ENCODE peak calls at places on chromosomes 13 and 19, in seven cellular contexts. U, Q, G, P, M, D and X are unnamed samples.
A peak's percentile ranks its signal among the peaks of the same experiment; 100 is the strongest.

GRCh38 chr19:18735324-18735723 is 51.8 kb downstream of the CRTC1 start:
- DNase-seq in P (no peak), Q (no peak), G (no peak), M (no peak), D (no peak), U (no peak), X (no peak)

GRCh38 chr13:35768551-35768950 is 292.1 kb upstream of the MAB21L1 start:
- DNase-seq in M (no peak), P (peak; percentile 92), D (no peak), G (no peak), U (no peak), Q (no peak), X (no peak)

GRCh38 chr13:76049397-76049746 is 413.2 kb downstream of the LMO7 start:
- DNase-seq in G (no peak), D (no peak), M (no peak), Q (no peak), P (no peak), U (no peak), X (no peak)

GRCh38 chr19:47618771-47619170 is 9.8 kb downstream of the BICRA start:
- DNase-seq in U (no peak), M (peak; percentile 55), P (no peak), D (no peak), G (no peak), Q (peak; percentile 96), X (peak; percentile 46)

GRCh38 chr13:101417501-101417900 is 1.2 kb upstream of the NALCN start:
- DNase-seq in M (no peak), D (no peak), G (no peak), U (no peak), P (peak; percentile 35), Q (no peak), X (no peak)

GRCh38 chr13:49635599-49636433 is 7.5 kb downstream of the ARL11 start:
- DNase-seq in U (no peak), Q (no peak), D (peak; percentile 58), P (no peak), M (no peak), G (no peak), X (no peak)

GRCh38 chr13:98471895-98472294 is 105.0 kb downstream of the STK24 start:
- DNase-seq in D (no peak), U (no peak), P (no peak), Q (no peak), G (no peak), M (no peak), X (no peak)

GRCh38 chr19:49614096-49614857 is 23.3 kb downstream of the PRR12 start:
- DNase-seq in D (no peak), U (no peak), P (peak; percentile 66), Q (no peak), M (no peak), G (no peak), X (peak; percentile 49)

GRCh38 chr13:33758113-33758512 is 59.8 kb upstream of the RFC3 start:
- DNase-seq in Q (no peak), G (no peak), U (no peak), D (no peak), M (no peak), P (no peak), X (no peak)

GRCh38 chr13:77729502-77730221 is 32.2 kb downstream of the SLAIN1 start:
- DNase-seq in Q (no peak), M (no peak), P (no peak), D (no peak), G (no peak), U (no peak), X (no peak)

DNA sequence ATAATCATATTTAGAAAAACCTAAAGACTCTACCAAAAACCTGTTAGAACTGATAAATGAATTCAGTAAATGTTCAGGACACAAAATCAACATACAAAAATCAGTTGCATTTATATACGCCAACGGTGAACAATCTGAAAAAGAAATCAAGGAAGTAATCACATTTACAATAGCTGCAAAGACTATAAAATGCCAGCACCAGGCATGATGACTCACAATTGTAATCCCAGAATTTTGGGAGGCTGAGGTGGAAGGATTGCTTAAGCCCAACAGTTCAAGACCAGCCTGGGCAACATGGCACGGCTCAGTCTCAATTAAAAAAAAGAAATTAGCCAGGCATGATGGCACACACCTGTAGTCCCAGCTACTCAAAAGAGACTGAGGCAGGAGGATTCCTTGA is 7.0 kb downstream of the ZNF562 start:
- DNase-seq in G (no peak), Q (no peak), P (no peak), M (no peak), U (no peak), D (no peak), X (no peak)
- H3K9me3 ChIP-seq in G (peaks cover 13% of the 10 kb centered on the region), Q (peaks cover 2% of the 10 kb centered on the region), P (peaks cover 18% of the 10 kb centered on the region), M (no peaks in the 10 kb centered on the region), U (peaks cover 98% of the 10 kb centered on the region), D (peaks cover 20% of the 10 kb centered on the region), X (peaks cover 68% of the 10 kb centered on the region)

GRCh38 chr19:35029737-35030256 is 473 bp upstream of the SCN1B start:
- DNase-seq in D (peak; percentile 62), U (no peak), M (no peak), G (no peak), P (no peak), Q (no peak), X (peak; percentile 16)

GRCh38 chr19:35032356-35032865 is 2.1 kb downstream of the SCN1B start:
- DNase-seq in G (no peak), P (no peak), Q (no peak), D (no peak), U (no peak), M (no peak), X (no peak)

GRCh38 chr19:35030257-35031071 is at the start of gene SCN1B:
- DNase-seq in M (peak; percentile 63), Q (no peak), P (peak; percentile 89), G (no peak), D (peak; percentile 78), U (peak; percentile 74), X (peak; percentile 80)

GRCh38 chr19:35033067-35034004 is 3.1 kb downstream of the SCN1B start:
- DNase-seq in U (no peak), P (no peak), M (no peak), G (no peak), Q (no peak), D (no peak), X (no peak)

DNA sequence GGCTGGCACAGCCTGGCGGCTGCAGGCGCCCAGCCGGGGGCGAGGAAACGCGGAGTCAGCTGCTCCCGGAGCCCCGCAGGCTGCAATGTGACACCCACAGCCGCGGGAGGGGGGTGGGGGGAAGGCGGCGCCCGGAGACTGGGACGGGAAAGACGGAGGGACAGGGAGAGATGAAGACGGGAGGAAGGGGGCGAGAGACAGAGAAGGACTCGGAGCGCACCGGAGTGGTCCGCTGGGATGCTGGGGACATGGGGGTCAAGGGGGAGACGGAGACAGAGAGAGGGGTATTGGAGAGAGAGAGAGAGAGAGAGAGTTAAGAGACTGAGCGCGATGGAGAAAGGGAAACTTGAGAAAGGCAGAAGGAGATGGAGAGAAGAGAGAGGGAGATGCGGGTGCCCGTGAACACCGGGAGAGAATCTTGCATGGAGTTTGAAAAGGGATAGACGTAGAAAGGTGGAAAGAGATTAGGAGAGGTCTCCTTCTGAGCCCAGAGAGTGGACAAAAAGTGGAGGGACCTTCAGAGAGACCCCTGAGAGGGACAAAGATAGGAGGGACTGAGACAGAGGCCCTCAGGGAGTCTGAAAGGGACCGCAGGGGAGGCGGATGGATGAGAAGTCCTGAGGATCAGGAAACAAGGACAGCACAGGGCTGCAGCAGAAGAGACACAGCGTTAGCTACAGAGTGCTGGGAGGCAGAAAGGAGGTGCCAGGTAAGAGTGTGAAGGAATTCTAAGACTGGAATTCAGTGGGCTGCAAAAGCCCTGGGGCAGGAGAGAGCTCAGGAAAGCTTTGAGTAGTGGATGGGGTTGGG is 1.0 kb downstream of the SCN1B start:
- DNase-seq in D (peak; percentile 70), U (no peak), G (no peak), Q (no peak), M (no peak), P (peak; percentile 76), X (peak; percentile 21)
- H3K4me3 ChIP-seq in D (peak overlapping the region; percentile 32), U (peak overlapping the region; percentile 75), G (peak overlapping the region; percentile 47), Q (peak overlapping the region; percentile 51), M (peak overlapping the region; percentile 40), P (peak overlapping the region; percentile 72), X (peak overlapping the region; percentile 34)

GRCh38 chr19:45597425-45598111 is 4.4 kb downstream of the GPR4 start:
- DNase-seq in P (no peak), U (no peak), D (peak; percentile 63), G (no peak), Q (no peak), M (no peak), X (no peak)
- H3K27me3 ChIP-seq in P (peaks cover 47% of the 10 kb centered on the region), U (peaks cover 20% of the 10 kb centered on the region), D (peaks cover 49% of the 10 kb centered on the region), G (peaks cover 11% of the 10 kb centered on the region), Q (no peaks in the 10 kb centered on the region), M (peaks cover 21% of the 10 kb centered on the region), X (peaks cover 21% of the 10 kb centered on the region)

DNA sequence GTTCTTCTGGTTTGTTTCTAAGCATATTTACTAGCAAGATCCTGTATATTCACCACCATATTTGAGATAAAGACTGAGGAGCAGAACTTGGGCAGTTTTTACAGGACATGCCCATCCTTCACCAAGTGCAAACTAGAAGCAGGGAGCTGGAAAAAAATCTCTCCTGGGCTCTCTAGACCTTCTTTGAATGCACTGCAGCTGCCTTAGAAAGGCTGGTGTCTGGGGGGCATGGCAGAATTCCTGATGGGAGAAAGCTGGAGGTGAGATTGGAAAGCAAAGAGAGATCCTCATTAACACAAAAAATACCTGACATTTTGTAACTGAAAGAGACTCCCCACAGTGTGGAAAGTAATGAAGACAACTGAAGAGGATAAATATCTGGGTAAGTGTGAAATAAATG is 1612.1 kb downstream of the OLFM4 start:
- DNase-seq in G (no peak), P (no peak), M (no peak), D (no peak), U (no peak), Q (no peak), X (no peak)
- H3K9me3 ChIP-seq in G (no peaks in the 10 kb centered on the region), P (no peaks in the 10 kb centered on the region), M (no peaks in the 10 kb centered on the region), D (no peaks in the 10 kb centered on the region), U (no peaks in the 10 kb centered on the region), Q (no peaks in the 10 kb centered on the region), X (no peaks in the 10 kb centered on the region)

DNA sequence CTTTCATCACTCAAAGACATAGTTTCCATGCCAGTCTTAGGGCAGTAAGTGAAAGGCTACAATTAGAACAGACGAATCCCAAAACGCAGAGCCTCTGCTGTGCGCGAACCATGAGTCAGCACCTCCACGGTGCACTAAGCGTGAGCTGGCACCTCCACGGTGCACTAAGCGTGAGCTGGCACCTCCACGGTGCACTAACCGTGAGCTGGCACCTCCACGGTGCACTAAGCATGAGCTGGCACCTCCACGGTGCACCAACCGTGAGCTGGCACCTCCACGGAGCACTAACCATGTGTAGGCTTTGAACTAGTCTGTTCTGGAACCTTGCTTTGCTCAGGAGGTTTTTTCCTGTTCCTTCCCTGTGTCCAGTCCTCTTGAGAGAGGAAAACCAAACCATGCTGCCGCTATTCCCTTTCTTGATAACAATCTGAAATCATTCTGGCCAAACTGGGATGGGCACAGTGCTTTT is 120.6 kb downstream of the IRS2 start:
- DNase-seq in M (no peak), P (no peak), G (no peak), U (no peak), Q (no peak), D (no peak), X (peak; percentile 69)
- H3K4me3 ChIP-seq in M (no peak overlapping the region), P (no peak overlapping the region), G (no peak overlapping the region), U (no peak overlapping the region), Q (no peak overlapping the region), D (no peak overlapping the region), X (no peak overlapping the region)

GRCh38 chr19:33463194-33463593 is 58.4 kb downstream of the PEPD start:
- DNase-seq in D (no peak), U (no peak), P (no peak), G (no peak), Q (no peak), M (no peak), X (no peak)
- H3K27me3 ChIP-seq in D (no peaks in the 10 kb centered on the region), U (no peaks in the 10 kb centered on the region), P (no peaks in the 10 kb centered on the region), G (no peaks in the 10 kb centered on the region), Q (no peaks in the 10 kb centered on the region), M (no peaks in the 10 kb centered on the region), X (no peaks in the 10 kb centered on the region)

GRCh38 chr13:96191367-96191766 is 101.5 kb downstream of the HS6ST3 start:
- DNase-seq in U (no peak), Q (no peak), M (no peak), P (no peak), D (no peak), G (no peak), X (no peak)
- H3K9me3 ChIP-seq in U (no peaks in the 10 kb centered on the region), Q (no peaks in the 10 kb centered on the region), M (no peaks in the 10 kb centered on the region), P (no peaks in the 10 kb centered on the region), D (no peaks in the 10 kb centered on the region), G (no peaks in the 10 kb centered on the region), X (no peaks in the 10 kb centered on the region)